ENCODE peak calls at places on chromosomes 7 and 10, in ten cellular contexts. M is Peyer's patch; U is mucosa of descending colon; S is PC-3; N is suprapubic skin; G is Panc1; T is neural progenitor cell; Z is CD8-positive, alpha-beta T cell; I is IMR-90; Q is body of pancreas. W is an unnamed sample.

GRCh38 chr10:42722575-42722974 is 60.0 kb upstream of the BMS1 start:
- DNase-seq in M (no peak), U (no peak), S (no peak), N (no peak), G (no peak), T (no peak), Z (no peak), I (no peak), Q (no peak), W (no peak)

GRCh38 chr10:26216577-26216948 is at the start of gene GAD2:
- DNase-seq in M (no peak), U (no peak), S (no peak), N (no peak), G (no peak), T (peak; percentile 51), Z (no peak), I (no peak), Q (no peak), W (no peak)

GRCh38 chr7:41567350-41568114 is 135.4 kb downstream of the INHBA start:
- DNase-seq in M (no peak), U (no peak), S (peak; percentile 30), N (no peak), G (no peak), T (no peak), Z (no peak), I (peak; percentile 85), Q (no peak), W (no peak)

GRCh38 chr10:102020938-102021337 is 35.0 kb downstream of the ARMH3 start:
- DNase-seq in M (no peak), U (no peak), S (no peak), N (no peak), G (no peak), T (no peak), Z (no peak), I (no peak), Q (no peak), W (no peak)

GRCh38 chr7:7962851-7963250 is 5.7 kb upstream of the GLCCI1 start:
- DNase-seq in M (no peak), U (no peak), S (no peak), N (no peak), G (no peak), T (no peak), Z (no peak), I (peak; percentile 87), Q (no peak), W (peak; percentile 37)

GRCh38 chr10:116630020-116630419 is 9.3 kb downstream of the PNLIPRP2 start:
- DNase-seq in M (no peak), U (no peak), S (no peak), N (no peak), G (no peak), T (no peak), Z (no peak), I (no peak), Q (no peak), W (no peak)

GRCh38 chr10:84654671-84655070 is 326.3 kb downstream of the CCSER2 start:
- DNase-seq in M (no peak), U (no peak), S (peak; percentile 17), N (no peak), G (no peak), T (no peak), Z (no peak), I (no peak), Q (no peak), W (no peak)

GRCh38 chr7:21884496-21884895 is 61.2 kb downstream of the CDCA7L start:
- DNase-seq in M (no peak), U (no peak), S (peak; percentile 54), N (no peak), G (no peak), T (no peak), Z (no peak), I (no peak), Q (no peak), W (no peak)

GRCh38 chr10:23523251-23523650 is 84.4 kb downstream of the OTUD1 start:
- DNase-seq in M (no peak), U (no peak), S (no peak), N (no peak), G (no peak), T (no peak), Z (no peak), I (no peak), Q (no peak), W (no peak)

DNA sequence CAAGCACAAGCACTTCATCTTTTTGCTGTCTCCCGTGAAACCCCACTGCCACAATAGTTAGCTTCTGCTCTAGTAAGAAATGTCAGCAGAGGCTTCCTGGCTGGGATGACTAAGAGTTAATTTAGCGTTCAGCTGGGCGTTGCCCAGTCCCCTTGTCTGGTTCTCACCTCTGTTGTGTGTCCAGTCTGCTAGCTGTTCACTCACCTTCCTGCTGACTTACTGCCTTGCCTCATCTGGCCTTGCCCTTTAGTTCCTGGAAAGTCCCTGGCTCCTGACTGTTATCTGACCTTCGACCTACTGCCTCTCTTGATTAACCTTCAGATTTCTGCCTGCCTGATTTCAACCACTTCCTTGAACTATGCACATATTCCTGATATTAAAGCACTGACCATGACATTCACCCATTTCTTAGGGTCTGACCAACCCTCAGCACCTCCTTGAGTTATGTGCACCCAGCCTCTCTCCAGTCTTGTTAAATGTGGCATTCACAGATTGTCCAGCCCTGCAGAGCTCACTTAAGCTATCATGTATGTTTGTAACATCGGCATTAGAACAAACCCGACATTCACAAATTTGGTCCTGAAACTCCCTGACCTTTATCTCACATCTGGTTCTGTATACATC is 30.3 kb downstream of the C7orf33 start:
- DNase-seq in M (no peak), U (no peak), S (peak; percentile 38), N (no peak), G (no peak), T (no peak), Z (no peak), I (no peak), Q (no peak), W (no peak)
- TF ChIP-seq CTCF in M (no peak), U (no peak), S (no peak), N (no peak), G (no peak), T (no peak), Z (no peak), I (no peak), Q (no peak), W (no peak)

GRCh38 chr7:102132209-102132752 is 154.4 kb upstream of the SH2B2 start:
- DNase-seq in M (no peak), U (no peak), S (no peak), N (no peak), G (no peak), T (no peak), Z (no peak), I (no peak), Q (no peak), W (no peak)
- H3K36me3 ChIP-seq in M (no peaks in the 10 kb centered on the region), U (no peaks in the 10 kb centered on the region), S (no peaks in the 10 kb centered on the region), N (no peaks in the 10 kb centered on the region), G (no peaks in the 10 kb centered on the region), T (no peaks in the 10 kb centered on the region), Z (no peaks in the 10 kb centered on the region), I (peaks cover 3% of the 10 kb centered on the region), Q (no peaks in the 10 kb centered on the region), W (no peaks in the 10 kb centered on the region)

GRCh38 chr10:14671383-14671782 is 103.3 kb downstream of the FAM107B start:
- DNase-seq in M (no peak), U (peak; percentile 33), S (peak; percentile 38), N (no peak), G (no peak), T (peak; percentile 40), Z (no peak), I (no peak), Q (no peak), W (no peak)
- H3K4me3 ChIP-seq in M (no peak overlapping the region), U (no peak overlapping the region), S (peak overlapping the region; percentile 65), N (no peak overlapping the region), G (no peak overlapping the region), T (no peak overlapping the region), Z (no peak overlapping the region), I (no peak overlapping the region), Q (no peak overlapping the region), W (peak overlapping the region; percentile 5)

DNA sequence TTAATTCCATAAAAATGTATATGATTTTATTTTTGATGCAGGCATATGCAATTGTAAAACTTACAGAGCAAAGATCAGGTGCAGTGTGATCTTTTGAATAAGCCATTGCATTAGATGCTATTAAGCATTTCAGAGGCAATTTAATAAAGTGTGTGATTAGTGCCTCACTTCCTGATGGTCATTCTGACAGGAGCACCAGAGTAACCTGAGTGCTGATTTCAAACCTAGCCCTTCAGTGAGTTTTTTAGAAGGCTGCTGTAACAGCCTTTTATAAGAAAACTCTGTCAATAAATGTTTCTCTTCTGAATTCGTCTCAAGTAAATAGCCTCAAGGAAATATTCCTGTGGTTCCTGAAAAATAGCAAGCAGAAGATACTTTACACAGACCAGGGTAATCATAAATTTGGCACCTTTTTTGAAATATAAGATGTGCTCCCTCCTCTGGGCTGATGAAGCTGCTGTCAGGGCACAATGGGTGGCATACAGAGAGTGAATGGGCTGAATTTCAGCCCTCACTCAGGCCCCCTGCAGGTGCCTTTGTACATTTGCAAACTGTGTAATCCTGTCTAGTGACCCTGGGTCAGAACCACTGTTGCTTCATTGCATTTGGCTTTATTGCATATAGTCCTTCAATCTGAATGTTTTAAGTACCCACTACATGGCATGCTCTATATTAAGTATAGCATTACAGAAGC is 193.7 kb upstream of the CSTF2T start:
- DNase-seq in M (no peak), U (no peak), S (peak; percentile 85), N (no peak), G (no peak), T (peak; percentile 83), Z (no peak), I (peak; percentile 6), Q (peak; percentile 8), W (no peak)
- TF ChIP-seq CTCF in M (peak; percentile 35), U (no peak), S (peak; percentile 98), N (no peak), G (peak; percentile 38), T (peak; percentile 57), Z (no peak), I (peak; percentile 18), Q (peak; percentile 29), W (peak; percentile 31)

GRCh38 chr7:137881607-137882260 is 35.0 kb upstream of the DGKI start:
- DNase-seq in M (no peak), U (no peak), S (no peak), N (no peak), G (no peak), T (no peak), Z (no peak), I (no peak), Q (no peak), W (no peak)
- H3K36me3 ChIP-seq in M (peaks cover 10% of the 10 kb centered on the region), U (peaks cover 4% of the 10 kb centered on the region), S (peaks cover 6% of the 10 kb centered on the region), N (peaks cover 70% of the 10 kb centered on the region), G (no peaks in the 10 kb centered on the region), T (peaks cover 5% of the 10 kb centered on the region), Z (peaks cover 10% of the 10 kb centered on the region), I (peaks cover 60% of the 10 kb centered on the region), Q (peaks cover 7% of the 10 kb centered on the region), W (peaks cover 16% of the 10 kb centered on the region)

DNA sequence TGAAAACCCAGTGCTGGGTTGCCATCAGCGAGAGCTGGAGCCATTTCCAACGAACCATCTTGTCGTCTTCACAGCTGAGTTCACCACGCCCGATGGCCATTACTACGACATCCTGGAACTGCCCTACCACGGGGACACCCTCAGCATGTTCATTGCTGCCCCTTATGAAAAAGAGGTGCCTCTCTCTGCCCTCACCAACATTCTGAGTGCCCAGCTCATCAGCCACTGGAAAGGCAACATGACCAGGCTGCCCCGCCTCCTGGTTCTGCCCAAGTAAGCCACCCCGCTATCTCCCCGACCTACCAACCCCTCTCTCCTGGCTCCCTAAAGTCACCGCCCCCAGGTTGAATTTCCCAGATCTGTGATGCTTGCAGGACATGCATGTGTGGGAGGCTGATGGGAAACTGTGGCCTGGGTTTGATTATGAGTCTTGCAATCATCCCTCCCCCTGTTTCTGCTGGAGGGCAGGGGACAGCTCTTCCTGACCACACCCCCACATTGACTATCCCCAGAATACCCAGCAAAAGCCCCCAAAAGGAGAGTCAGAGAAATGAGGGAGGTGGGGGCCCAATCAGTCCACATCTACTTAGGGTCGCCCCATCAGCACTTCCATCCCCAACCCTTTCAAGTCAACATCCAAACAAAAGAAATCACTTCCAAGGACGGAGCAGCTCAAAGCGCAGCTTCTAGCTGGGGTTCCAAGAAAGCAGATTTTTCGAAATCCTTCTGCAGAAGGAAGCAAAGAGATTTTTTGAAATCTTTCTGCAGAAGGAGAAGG is 6.9 kb downstream of the SERPINE1 start:
- DNase-seq in M (no peak), U (no peak), S (no peak), N (no peak), G (no peak), T (no peak), Z (no peak), I (peak; percentile 70), Q (no peak), W (no peak)
- H3K4me3 ChIP-seq in M (no peak overlapping the region), U (no peak overlapping the region), S (no peak overlapping the region), N (no peak overlapping the region), G (no peak overlapping the region), T (peak overlapping the region; percentile 24), Z (no peak overlapping the region), I (no peak overlapping the region), Q (no peak overlapping the region), W (no peak overlapping the region)

W was measured in BJ.